ENCODE peak calls at places on chromosomes 5 and 9, in five cellular contexts. One of them, this sample, is unnamed. For H3K4me1, the result is how much of the 10 kb centered on the place peaks cover.

GRCh38 chr5:137035480-137035878 is 463.6 kb downstream of the SPOCK1 start:
- DNase-seq in CD4-positive, CD25-positive, alpha-beta regulatory T cell: no peak
- DNase-seq in A549: no peak
- DNase-seq in GM23248: peak
- DNase-seq in sigmoid colon: no peak
- DNase-seq in this sample: no peak

GRCh38 chr9:106324071-106324470 is 538.9 kb upstream of the ZNF462 start:
- DNase-seq in CD4-positive, CD25-positive, alpha-beta regulatory T cell: no peak
- DNase-seq in A549: no peak
- DNase-seq in GM23248: no peak
- DNase-seq in sigmoid colon: no peak
- DNase-seq in this sample: no peak

GRCh38 chr9:104802110-104802509 is 38.2 kb downstream of the NIPSNAP3B start:
- DNase-seq in CD4-positive, CD25-positive, alpha-beta regulatory T cell: no peak
- DNase-seq in A549: no peak
- DNase-seq in GM23248: peak
- DNase-seq in sigmoid colon: no peak
- DNase-seq in this sample: no peak

GRCh38 chr9:109108318-109108717 is 11.4 kb downstream of the TMEM245 start:
- DNase-seq in CD4-positive, CD25-positive, alpha-beta regulatory T cell: no peak
- DNase-seq in A549: no peak
- DNase-seq in GM23248: peak
- DNase-seq in sigmoid colon: no peak
- DNase-seq in this sample: no peak

GRCh38 chr5:147912015-147912414 is 5.7 kb upstream of the C5orf46 start:
- DNase-seq in CD4-positive, CD25-positive, alpha-beta regulatory T cell: no peak
- DNase-seq in A549: no peak
- DNase-seq in GM23248: no peak
- DNase-seq in sigmoid colon: no peak
- DNase-seq in this sample: no peak

GRCh38 chr5:150706776-150707390 is 6.0 kb upstream of the RBM22 start:
- DNase-seq in CD4-positive, CD25-positive, alpha-beta regulatory T cell: no peak
- DNase-seq in A549: no peak
- DNase-seq in GM23248: no peak
- DNase-seq in sigmoid colon: no peak
- DNase-seq in this sample: no peak

GRCh38 chr9:128870128-128870940 is 11.4 kb downstream of the KYAT1 start:
- DNase-seq in CD4-positive, CD25-positive, alpha-beta regulatory T cell: no peak
- DNase-seq in A549: no peak
- DNase-seq in GM23248: no peak
- DNase-seq in sigmoid colon: no peak
- DNase-seq in this sample: no peak

GRCh38 chr5:170315154-170315553 is 17.6 kb upstream of the LCP2 start:
- DNase-seq in CD4-positive, CD25-positive, alpha-beta regulatory T cell: no peak
- DNase-seq in A549: no peak
- DNase-seq in GM23248: no peak
- DNase-seq in sigmoid colon: peak
- DNase-seq in this sample: no peak

GRCh38 chr9:98570663-98571440 is 137.9 kb downstream of the GABBR2 start:
- DNase-seq in CD4-positive, CD25-positive, alpha-beta regulatory T cell: no peak
- DNase-seq in A549: no peak
- DNase-seq in GM23248: no peak
- DNase-seq in sigmoid colon: no peak
- DNase-seq in this sample: no peak

GRCh38 chr5:82610686-82611085 is 332.5 kb upstream of the RPS23 start:
- DNase-seq in CD4-positive, CD25-positive, alpha-beta regulatory T cell: no peak
- DNase-seq in A549: no peak
- DNase-seq in GM23248: no peak
- DNase-seq in sigmoid colon: no peak
- DNase-seq in this sample: no peak

GRCh38 chr9:89350988-89351557 is 32.8 kb downstream of the SECISBP2 start:
- DNase-seq in CD4-positive, CD25-positive, alpha-beta regulatory T cell: no peak
- DNase-seq in A549: no peak
- DNase-seq in GM23248: no peak
- DNase-seq in sigmoid colon: no peak
- DNase-seq in this sample: no peak

GRCh38 chr9:109194157-109194556 is 27.1 kb upstream of the FRRS1L start:
- DNase-seq in CD4-positive, CD25-positive, alpha-beta regulatory T cell: no peak
- DNase-seq in A549: no peak
- DNase-seq in GM23248: no peak
- DNase-seq in sigmoid colon: no peak
- DNase-seq in this sample: no peak

GRCh38 chr9:137804908-137805356 is 72.7 kb upstream of the CACNA1B start:
- DNase-seq in CD4-positive, CD25-positive, alpha-beta regulatory T cell: no peak
- DNase-seq in A549: no peak
- DNase-seq in GM23248: peak
- DNase-seq in sigmoid colon: no peak
- DNase-seq in this sample: no peak

GRCh38 chr9:115730396-115730795 is 423.2 kb upstream of the PAPPA start:
- DNase-seq in CD4-positive, CD25-positive, alpha-beta regulatory T cell: no peak
- DNase-seq in A549: no peak
- DNase-seq in GM23248: peak
- DNase-seq in sigmoid colon: no peak
- DNase-seq in this sample: no peak

GRCh38 chr9:78874056-78874455 is 577.1 kb downstream of the PSAT1 start:
- DNase-seq in CD4-positive, CD25-positive, alpha-beta regulatory T cell: no peak
- DNase-seq in A549: no peak
- DNase-seq in GM23248: no peak
- DNase-seq in sigmoid colon: no peak
- DNase-seq in this sample: no peak

GRCh38 chr5:128904815-128905214 is 60.5 kb upstream of the SLC27A6 start:
- DNase-seq in CD4-positive, CD25-positive, alpha-beta regulatory T cell: no peak
- DNase-seq in A549: no peak
- DNase-seq in GM23248: no peak
- DNase-seq in sigmoid colon: no peak
- DNase-seq in this sample: no peak

GRCh38 chr9:122377241-122378164 is 6.7 kb downstream of the PTGS1 start:
- DNase-seq in CD4-positive, CD25-positive, alpha-beta regulatory T cell: no peak
- DNase-seq in A549: no peak
- DNase-seq in GM23248: no peak
- DNase-seq in sigmoid colon: peak
- DNase-seq in this sample: no peak

GRCh38 chr5:58040044-58040443 is 419.8 kb downstream of the PLK2 start:
- DNase-seq in CD4-positive, CD25-positive, alpha-beta regulatory T cell: no peak
- DNase-seq in A549: no peak
- DNase-seq in GM23248: no peak
- DNase-seq in sigmoid colon: no peak
- DNase-seq in this sample: no peak

GRCh38 chr9:118183571-118183970 is 479.4 kb downstream of the TLR4 start:
- DNase-seq in CD4-positive, CD25-positive, alpha-beta regulatory T cell: no peak
- DNase-seq in A549: no peak
- DNase-seq in GM23248: no peak
- DNase-seq in sigmoid colon: no peak
- DNase-seq in this sample: no peak

GRCh38 chr9:89696780-89697179 is 92.0 kb downstream of the GADD45G start:
- DNase-seq in CD4-positive, CD25-positive, alpha-beta regulatory T cell: no peak
- DNase-seq in A549: no peak
- DNase-seq in GM23248: no peak
- DNase-seq in sigmoid colon: no peak
- DNase-seq in this sample: no peak

GRCh38 chr5:176651472-176651980 is 4.2 kb downstream of the TSPAN17 start:
- DNase-seq in CD4-positive, CD25-positive, alpha-beta regulatory T cell: no peak
- DNase-seq in A549: no peak
- DNase-seq in GM23248: no peak
- DNase-seq in sigmoid colon: no peak
- DNase-seq in this sample: no peak

GRCh38 chr9:122071716-122072115 is 21.4 kb downstream of the TTLL11 start:
- DNase-seq in CD4-positive, CD25-positive, alpha-beta regulatory T cell: no peak
- DNase-seq in A549: no peak
- DNase-seq in GM23248: no peak
- DNase-seq in sigmoid colon: no peak
- DNase-seq in this sample: no peak

GRCh38 chr9:111759762-111760639 is 34.7 kb downstream of the SHOC1 start:
- DNase-seq in CD4-positive, CD25-positive, alpha-beta regulatory T cell: peak
- DNase-seq in A549: peak
- DNase-seq in GM23248: peak
- DNase-seq in sigmoid colon: no peak
- DNase-seq in this sample: peak

GRCh38 chr5:9046756-9047481 is 499.0 kb downstream of the SEMA5A start:
- DNase-seq in CD4-positive, CD25-positive, alpha-beta regulatory T cell: no peak
- DNase-seq in A549: no peak
- DNase-seq in GM23248: peak
- DNase-seq in sigmoid colon: no peak
- DNase-seq in this sample: no peak

GRCh38 chr5:133321833-133322420 is 270.1 kb downstream of the HSPA4 start:
- DNase-seq in CD4-positive, CD25-positive, alpha-beta regulatory T cell: no peak
- DNase-seq in A549: no peak
- DNase-seq in GM23248: no peak
- DNase-seq in sigmoid colon: no peak
- DNase-seq in this sample: no peak

GRCh38 chr9:114174876-114175771 is 19.8 kb downstream of the COL27A1 start:
- DNase-seq in CD4-positive, CD25-positive, alpha-beta regulatory T cell: no peak
- DNase-seq in A549: no peak
- DNase-seq in GM23248: peak
- DNase-seq in sigmoid colon: peak
- DNase-seq in this sample: no peak

GRCh38 chr9:132114102-132114707 is 34.5 kb upstream of the MED27 start:
- DNase-seq in CD4-positive, CD25-positive, alpha-beta regulatory T cell: peak
- DNase-seq in A549: peak
- DNase-seq in GM23248: peak
- DNase-seq in sigmoid colon: no peak
- DNase-seq in this sample: peak

GRCh38 chr5:175658299-175659145 is 651 bp downstream of the HRH2 start:
- DNase-seq in CD4-positive, CD25-positive, alpha-beta regulatory T cell: peak
- DNase-seq in A549: no peak
- DNase-seq in GM23248: no peak
- DNase-seq in sigmoid colon: no peak
- DNase-seq in this sample: peak

GRCh38 chr5:74056789-74057164 is 430.8 kb downstream of the ARHGEF28 start:
- DNase-seq in CD4-positive, CD25-positive, alpha-beta regulatory T cell: no peak
- DNase-seq in A549: peak
- DNase-seq in GM23248: peak
- DNase-seq in sigmoid colon: no peak
- DNase-seq in this sample: no peak

GRCh38 chr5:2993301-2993700 is 241.8 kb upstream of the IRX2 start:
- DNase-seq in CD4-positive, CD25-positive, alpha-beta regulatory T cell: no peak
- DNase-seq in A549: no peak
- DNase-seq in GM23248: no peak
- DNase-seq in sigmoid colon: no peak
- DNase-seq in this sample: no peak

DNA sequence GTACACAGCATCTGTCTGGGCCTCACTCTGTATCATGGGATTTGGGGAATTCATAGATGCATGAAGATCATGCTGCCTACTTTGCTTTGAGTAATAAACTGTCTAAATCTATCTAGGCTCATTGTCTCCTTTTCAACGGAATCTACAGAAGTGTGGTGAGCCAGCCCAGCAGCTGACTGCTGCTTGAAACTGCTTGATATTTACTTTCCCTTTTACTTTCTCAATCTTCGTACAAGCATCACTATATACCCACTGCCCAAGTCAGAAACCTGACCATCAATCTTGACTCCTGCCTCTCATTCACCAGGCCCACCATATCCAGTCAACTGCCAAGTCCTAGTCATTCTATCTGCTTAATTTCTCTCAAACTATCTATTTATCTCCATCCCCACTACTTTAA is 142.9 kb downstream of the NR2F1-AS1 start:
- DNase-seq in CD4-positive, CD25-positive, alpha-beta regulatory T cell: no peak
- DNase-seq in A549: no peak
- DNase-seq in GM23248: no peak
- DNase-seq in sigmoid colon: no peak
- DNase-seq in this sample: no peak
- H3K4me1 ChIP-seq in CD4-positive, CD25-positive, alpha-beta regulatory T cell: under half
- H3K4me1 ChIP-seq in A549: under half
- H3K4me1 ChIP-seq in GM23248: under half
- H3K4me1 ChIP-seq in sigmoid colon: under half
- H3K4me1 ChIP-seq in this sample: under half

DNA sequence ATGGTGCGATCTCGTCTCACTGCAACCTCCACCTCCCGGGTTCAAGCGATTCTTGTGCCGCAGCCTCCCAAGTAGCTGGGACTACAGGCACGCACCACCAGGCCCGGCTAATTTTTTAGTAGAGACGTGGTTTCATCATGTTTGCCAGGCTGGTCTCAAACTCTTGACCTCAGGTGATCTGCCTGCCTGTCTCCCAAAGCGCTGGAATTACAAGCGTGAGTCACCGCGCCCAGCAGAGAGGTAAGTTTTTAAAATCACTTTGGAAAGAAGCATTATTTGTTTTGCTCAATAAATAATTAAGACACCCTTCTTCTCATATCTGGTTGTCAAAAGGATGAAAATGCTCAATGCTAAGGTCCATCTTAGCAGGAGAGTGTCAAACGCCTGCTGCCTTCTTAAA is 48.5 kb upstream of the STXBP1 start:
- DNase-seq in CD4-positive, CD25-positive, alpha-beta regulatory T cell: no peak
- DNase-seq in A549: no peak
- DNase-seq in GM23248: no peak
- DNase-seq in sigmoid colon: no peak
- DNase-seq in this sample: no peak
- H3K27ac ChIP-seq in CD4-positive, CD25-positive, alpha-beta regulatory T cell: no peak
- H3K27ac ChIP-seq in A549: peak
- H3K27ac ChIP-seq in GM23248: peak
- H3K27ac ChIP-seq in sigmoid colon: peak
- H3K27ac ChIP-seq in this sample: no peak

GRCh38 chr9:124293712-124294504 is 36.2 kb downstream of the NEK6 start:
- DNase-seq in CD4-positive, CD25-positive, alpha-beta regulatory T cell: no peak
- DNase-seq in A549: no peak
- DNase-seq in GM23248: peak
- DNase-seq in sigmoid colon: no peak
- DNase-seq in this sample: no peak

GRCh38 chr9:124292696-124293593 is 35.2 kb downstream of the NEK6 start:
- DNase-seq in CD4-positive, CD25-positive, alpha-beta regulatory T cell: no peak
- DNase-seq in A549: no peak
- DNase-seq in GM23248: no peak
- DNase-seq in sigmoid colon: no peak
- DNase-seq in this sample: no peak

GRCh38 chr9:124290743-124291554 is 33.2 kb downstream of the NEK6 start:
- DNase-seq in CD4-positive, CD25-positive, alpha-beta regulatory T cell: no peak
- DNase-seq in A549: no peak
- DNase-seq in GM23248: no peak
- DNase-seq in sigmoid colon: no peak
- DNase-seq in this sample: no peak

GRCh38 chr9:124290053-124290581 is 32.4 kb downstream of the NEK6 start:
- DNase-seq in CD4-positive, CD25-positive, alpha-beta regulatory T cell: no peak
- DNase-seq in A549: no peak
- DNase-seq in GM23248: no peak
- DNase-seq in sigmoid colon: no peak
- DNase-seq in this sample: no peak

GRCh38 chr9:124291801-124292396 is 34.1 kb downstream of the NEK6 start:
- DNase-seq in CD4-positive, CD25-positive, alpha-beta regulatory T cell: no peak
- DNase-seq in A549: no peak
- DNase-seq in GM23248: no peak
- DNase-seq in sigmoid colon: no peak
- DNase-seq in this sample: peak
- H3K4me1 ChIP-seq in CD4-positive, CD25-positive, alpha-beta regulatory T cell: under half
- H3K4me1 ChIP-seq in A549: half or more
- H3K4me1 ChIP-seq in GM23248: under half
- H3K4me1 ChIP-seq in sigmoid colon: under half
- H3K4me1 ChIP-seq in this sample: under half

GRCh38 chr9:14790628-14791027 is 68.1 kb upstream of the CER1 start:
- DNase-seq in CD4-positive, CD25-positive, alpha-beta regulatory T cell: no peak
- DNase-seq in A549: no peak
- DNase-seq in GM23248: no peak
- DNase-seq in sigmoid colon: no peak
- DNase-seq in this sample: no peak
- H3K27ac ChIP-seq in CD4-positive, CD25-positive, alpha-beta regulatory T cell: no peak
- H3K27ac ChIP-seq in A549: no peak
- H3K27ac ChIP-seq in GM23248: no peak
- H3K27ac ChIP-seq in sigmoid colon: no peak
- H3K27ac ChIP-seq in this sample: no peak

GRCh38 chr5:179796877-179797608 is 3.3 kb downstream of the LTC4S start:
- DNase-seq in CD4-positive, CD25-positive, alpha-beta regulatory T cell: no peak
- DNase-seq in A549: no peak
- DNase-seq in GM23248: no peak
- DNase-seq in sigmoid colon: peak
- DNase-seq in this sample: no peak
- H3K4me1 ChIP-seq in CD4-positive, CD25-positive, alpha-beta regulatory T cell: under half
- H3K4me1 ChIP-seq in A549: under half
- H3K4me1 ChIP-seq in GM23248: under half
- H3K4me1 ChIP-seq in sigmoid colon: under half
- H3K4me1 ChIP-seq in this sample: under half

This sample was measured in CD8-positive, alpha-beta memory T cell.